ENCODE peak calls at places on chromosome 1, in eight cellular contexts. C, M, E, W, N, P, A and B are unnamed samples.
A peak's percentile ranks its signal among the peaks of the same experiment; 100 is the strongest.

GRCh38 chr1:118650084-118650807 is 337.9 kb downstream of the TBX15 start:
- DNase-seq in C (no peak), M (no peak), E (no peak), W (no peak), N (no peak), P (no peak), A (no peak), B (no peak)

GRCh38 chr1:117655220-117655577 is 49.4 kb downstream of the TENT5C start:
- DNase-seq in C (peak; percentile 48), M (peak; percentile 27), E (peak; percentile 47), W (no peak), N (no peak), P (no peak), A (no peak), B (peak; percentile 27)

GRCh38 chr1:119225270-119225669 is 84.8 kb upstream of the WARS2 start:
- DNase-seq in C (no peak), M (no peak), E (no peak), W (no peak), N (no peak), P (no peak), A (no peak), B (no peak)

GRCh38 chr1:243896313-243896712 is 46.3 kb upstream of the AKT3 start:
- DNase-seq in C (no peak), M (no peak), E (no peak), W (no peak), N (no peak), P (no peak), A (no peak), B (no peak)

GRCh38 chr1:59703918-59704378 is 110.8 kb upstream of the HOOK1 start:
- DNase-seq in C (peak; percentile 51), M (no peak), E (peak; percentile 20), W (no peak), N (no peak), P (no peak), A (no peak), B (no peak)

GRCh38 chr1:17586172-17586963 is 46.9 kb downstream of the ARHGEF10L start:
- DNase-seq in C (no peak), M (no peak), E (peak; percentile 84), W (no peak), N (no peak), P (no peak), A (peak; percentile 85), B (no peak)

GRCh38 chr1:25178917-25179571 is 53.3 kb downstream of the SYF2 start:
- DNase-seq in C (no peak), M (no peak), E (no peak), W (no peak), N (no peak), P (no peak), A (no peak), B (no peak)

GRCh38 chr1:150622219-150622975 is 7.0 kb downstream of the ENSA start:
- DNase-seq in C (peak; percentile 42), M (no peak), E (no peak), W (no peak), N (peak; percentile 69), P (no peak), A (no peak), B (peak; percentile 14)

GRCh38 chr1:53090227-53091147 is 28.5 kb downstream of the PODN start:
- DNase-seq in C (no peak), M (no peak), E (no peak), W (no peak), N (no peak), P (peak; percentile 58), A (no peak), B (no peak)

GRCh38 chr1:93533677-93534076 is 85.8 kb downstream of the FNBP1L start:
- DNase-seq in C (no peak), M (no peak), E (no peak), W (no peak), N (no peak), P (no peak), A (no peak), B (no peak)

GRCh38 chr1:69569281-69569970 is 1.7 kb downstream of the LRRC7 start:
- DNase-seq in C (no peak), M (no peak), E (peak; percentile 3), W (no peak), N (no peak), P (no peak), A (peak; percentile 6), B (no peak)

GRCh38 chr1:113617438-113618141 is 141.7 kb downstream of the PHTF1 start:
- DNase-seq in C (no peak), M (no peak), E (peak; percentile 14), W (no peak), N (no peak), P (no peak), A (no peak), B (no peak)

GRCh38 chr1:55192093-55192492 is 23.1 kb downstream of the USP24 start:
- DNase-seq in C (no peak), M (no peak), E (no peak), W (no peak), N (no peak), P (no peak), A (no peak), B (no peak)

GRCh38 chr1:52769346-52770033 is 43.2 kb downstream of the ZYG11B start:
- DNase-seq in C (no peak), M (no peak), E (no peak), W (no peak), N (no peak), P (no peak), A (no peak), B (no peak)

GRCh38 chr1:22341791-22342605 is 109.7 kb upstream of the ZBTB40 start:
- DNase-seq in C (peak; percentile 84), M (no peak), E (peak; percentile 72), W (no peak), N (peak; percentile 54), P (peak; percentile 32), A (peak; percentile 69), B (peak; percentile 69)

GRCh38 chr1:47758341-47759237 is 238.6 kb downstream of the TRABD2B start:
- DNase-seq in C (no peak), M (no peak), E (peak; percentile 72), W (no peak), N (no peak), P (no peak), A (peak; percentile 17), B (no peak)

GRCh38 chr1:76951185-76951584 is 83.9 kb downstream of the ST6GALNAC5 start:
- DNase-seq in C (no peak), M (no peak), E (no peak), W (no peak), N (no peak), P (no peak), A (no peak), B (no peak)

GRCh38 chr1:36653850-36654249 is 171.1 kb upstream of the CSF3R start:
- DNase-seq in C (no peak), M (no peak), E (peak; percentile 82), W (no peak), N (no peak), P (no peak), A (no peak), B (no peak)

GRCh38 chr1:179061360-179062282 is 20.2 kb upstream of the TOR3A start:
- DNase-seq in C (no peak), M (no peak), E (no peak), W (no peak), N (no peak), P (no peak), A (no peak), B (no peak)

DNA sequence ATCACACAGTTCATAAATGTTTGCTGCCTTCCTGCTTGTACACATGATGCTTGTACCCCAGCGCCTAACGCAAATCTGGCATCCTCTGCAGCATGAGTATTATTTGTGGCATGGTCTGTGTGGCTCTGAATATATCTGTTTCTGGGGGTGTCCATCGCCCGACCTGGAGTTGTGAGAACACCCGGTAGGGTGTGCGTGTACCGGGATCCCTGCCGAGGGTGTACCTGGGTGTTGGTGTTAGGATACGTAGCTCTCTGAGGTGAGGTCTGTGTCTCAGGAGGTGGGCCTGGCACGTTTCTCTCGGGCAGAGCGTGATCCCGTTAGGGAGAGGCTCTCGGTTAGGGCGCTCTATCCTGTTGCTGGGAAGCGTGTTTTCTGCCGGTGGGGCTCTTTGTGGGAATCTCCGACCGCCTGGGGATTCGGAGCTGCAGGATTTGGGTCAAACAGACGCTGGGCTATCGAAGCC is 10.4 kb upstream of the CDC20 start:
- DNase-seq in C (no peak), M (no peak), E (peak; percentile 39), W (no peak), N (no peak), P (no peak), A (no peak), B (no peak)
- H3K4me3 ChIP-seq in C (no peak overlapping the region), M (peak overlapping the region; percentile 67), E (peak overlapping the region; percentile 38), W (peak overlapping the region; percentile 44), N (peak overlapping the region; percentile 56), P (peak overlapping the region; percentile 43), A (peak overlapping the region; percentile 68), B (peak overlapping the region; percentile 60)

GRCh38 chr1:226945106-226945857 is 5.2 kb downstream of the COQ8A start:
- DNase-seq in C (peak; percentile 63), M (no peak), E (no peak), W (no peak), N (no peak), P (peak; percentile 85), A (no peak), B (no peak)
- H3K4me1 ChIP-seq in C (peaks cover 49% of the 10 kb centered on the region), M (peaks cover 26% of the 10 kb centered on the region), E (peaks cover 7% of the 10 kb centered on the region), W (peaks cover 31% of the 10 kb centered on the region), N (peaks cover 42% of the 10 kb centered on the region), P (peaks cover 38% of the 10 kb centered on the region), A (peaks cover 10% of the 10 kb centered on the region), B (peaks cover 4% of the 10 kb centered on the region)

DNA sequence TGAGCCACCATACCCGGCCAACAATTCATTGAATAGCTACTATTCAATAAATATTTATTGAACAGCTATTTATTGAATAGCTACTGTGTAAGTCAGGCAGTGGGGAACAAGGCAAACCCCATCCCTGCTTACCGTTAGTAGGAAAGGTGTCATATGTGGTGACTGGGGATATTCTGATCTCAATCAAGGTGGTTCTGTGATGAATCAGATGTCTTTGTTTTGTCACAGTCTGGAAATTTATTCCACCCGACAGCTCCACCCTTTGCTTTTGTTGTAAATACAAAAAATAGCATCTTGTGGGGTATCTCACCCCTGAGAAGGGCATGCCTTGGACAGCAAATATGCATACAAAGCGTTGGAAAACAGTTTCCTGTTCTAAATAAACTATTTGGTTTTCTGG is 5.3 kb downstream of the PDPN start:
- DNase-seq in C (no peak), M (no peak), E (no peak), W (no peak), N (no peak), P (no peak), A (no peak), B (no peak)
- H3K9me3 ChIP-seq in C (no peaks in the 10 kb centered on the region), M (no peaks in the 10 kb centered on the region), E (no peaks in the 10 kb centered on the region), W (no peaks in the 10 kb centered on the region), N (no peaks in the 10 kb centered on the region), P (no peaks in the 10 kb centered on the region), A (no peaks in the 10 kb centered on the region), B (no peaks in the 10 kb centered on the region)

GRCh38 chr1:98055457-98055856 is 134.6 kb upstream of the DPYD start:
- DNase-seq in C (no peak), M (no peak), E (no peak), W (no peak), N (no peak), P (no peak), A (no peak), B (no peak)

GRCh38 chr1:98053471-98054366 is 132.9 kb upstream of the DPYD start:
- DNase-seq in C (peak; percentile 60), M (no peak), E (peak; percentile 88), W (no peak), N (peak; percentile 62), P (peak; percentile 47), A (peak; percentile 76), B (peak; percentile 70)

GRCh38 chr1:98056781-98057180 is 135.9 kb upstream of the DPYD start:
- DNase-seq in C (no peak), M (no peak), E (no peak), W (no peak), N (no peak), P (no peak), A (no peak), B (peak; percentile 13)

GRCh38 chr1:98054786-98055185 is 134.0 kb upstream of the DPYD start:
- DNase-seq in C (no peak), M (no peak), E (no peak), W (no peak), N (no peak), P (no peak), A (no peak), B (no peak)

GRCh38 chr1:98054367-98054701 is 133.5 kb upstream of the DPYD start:
- DNase-seq in C (no peak), M (no peak), E (no peak), W (no peak), N (no peak), P (no peak), A (no peak), B (no peak)
- H3K4me3 ChIP-seq in C (no peak overlapping the region), M (peak overlapping the region; percentile 68), E (peak overlapping the region; percentile 38), W (no peak overlapping the region), N (no peak overlapping the region), P (peak overlapping the region; percentile 48), A (peak overlapping the region; percentile 58), B (peak overlapping the region; percentile 46)